ENCODE peak calls at places on chromosomes 11 and 22, in ten cellular contexts. One of them, this sample, is unnamed. For H3K4me1, the result is how much of the 10 kb centered on the place peaks cover.

GRCh38 chr11:9573775-9574555 is 495 bp downstream of the WEE1 start:
- DNase-seq in gastrocnemius medialis: no peak
- DNase-seq in mammary epithelial cell: no peak
- DNase-seq in Peyer's patch: peak
- DNase-seq in A549: peak
- DNase-seq in CD8-positive, alpha-beta T cell: peak
- DNase-seq in pancreas: peak
- DNase-seq in MM.1S: peak
- DNase-seq in lung: peak
- DNase-seq in thoracic aorta: no peak
- DNase-seq in this sample: no peak

GRCh38 chr11:16669799-16670415 is 68.5 kb upstream of the C11orf58 start:
- DNase-seq in MM.1S: no peak
- DNase-seq in A549: peak
- DNase-seq in lung: no peak
- DNase-seq in CD8-positive, alpha-beta T cell: no peak
- DNase-seq in gastrocnemius medialis: no peak
- DNase-seq in mammary epithelial cell: peak
- DNase-seq in Peyer's patch: no peak
- DNase-seq in pancreas: no peak
- DNase-seq in thoracic aorta: no peak
- DNase-seq in this sample: no peak

GRCh38 chr11:118051136-118051610 is 25.7 kb upstream of the TMPRSS4 start:
- DNase-seq in gastrocnemius medialis: no peak
- DNase-seq in mammary epithelial cell: no peak
- DNase-seq in lung: no peak
- DNase-seq in CD8-positive, alpha-beta T cell: no peak
- DNase-seq in MM.1S: no peak
- DNase-seq in thoracic aorta: no peak
- DNase-seq in Peyer's patch: peak
- DNase-seq in pancreas: no peak
- DNase-seq in A549: no peak
- DNase-seq in this sample: no peak

GRCh38 chr22:42796081-42796480 is 61.0 kb downstream of the ARFGAP3 start:
- DNase-seq in gastrocnemius medialis: no peak
- DNase-seq in thoracic aorta: no peak
- DNase-seq in MM.1S: no peak
- DNase-seq in CD8-positive, alpha-beta T cell: no peak
- DNase-seq in A549: no peak
- DNase-seq in Peyer's patch: peak
- DNase-seq in mammary epithelial cell: no peak
- DNase-seq in pancreas: no peak
- DNase-seq in lung: no peak
- DNase-seq in this sample: no peak

GRCh38 chr11:126060651-126061220 is 1.9 kb downstream of the CDON start:
- DNase-seq in pancreas: no peak
- DNase-seq in mammary epithelial cell: no peak
- DNase-seq in lung: no peak
- DNase-seq in CD8-positive, alpha-beta T cell: no peak
- DNase-seq in gastrocnemius medialis: no peak
- DNase-seq in thoracic aorta: no peak
- DNase-seq in A549: no peak
- DNase-seq in MM.1S: no peak
- DNase-seq in Peyer's patch: no peak
- DNase-seq in this sample: no peak

GRCh38 chr11:124518900-124519541 is 24.4 kb downstream of the OR8B12 start:
- DNase-seq in gastrocnemius medialis: no peak
- DNase-seq in MM.1S: no peak
- DNase-seq in pancreas: no peak
- DNase-seq in mammary epithelial cell: peak
- DNase-seq in Peyer's patch: no peak
- DNase-seq in lung: no peak
- DNase-seq in CD8-positive, alpha-beta T cell: no peak
- DNase-seq in A549: no peak
- DNase-seq in thoracic aorta: no peak
- DNase-seq in this sample: no peak

GRCh38 chr22:44957267-44957905 is 52.4 kb downstream of the PHF21B start:
- DNase-seq in MM.1S: no peak
- DNase-seq in gastrocnemius medialis: no peak
- DNase-seq in pancreas: no peak
- DNase-seq in CD8-positive, alpha-beta T cell: no peak
- DNase-seq in lung: no peak
- DNase-seq in Peyer's patch: no peak
- DNase-seq in thoracic aorta: no peak
- DNase-seq in A549: no peak
- DNase-seq in mammary epithelial cell: no peak
- DNase-seq in this sample: no peak

GRCh38 chr11:72569966-72570892 is 104.0 kb downstream of the PDE2A start:
- DNase-seq in gastrocnemius medialis: no peak
- DNase-seq in MM.1S: no peak
- DNase-seq in mammary epithelial cell: peak
- DNase-seq in thoracic aorta: no peak
- DNase-seq in CD8-positive, alpha-beta T cell: no peak
- DNase-seq in pancreas: no peak
- DNase-seq in Peyer's patch: peak
- DNase-seq in A549: no peak
- DNase-seq in lung: no peak
- DNase-seq in this sample: no peak

GRCh38 chr11:3094223-3094824 is 37.1 kb upstream of the CARS1 start:
- DNase-seq in A549: no peak
- DNase-seq in mammary epithelial cell: no peak
- DNase-seq in pancreas: no peak
- DNase-seq in Peyer's patch: no peak
- DNase-seq in thoracic aorta: no peak
- DNase-seq in lung: no peak
- DNase-seq in MM.1S: no peak
- DNase-seq in CD8-positive, alpha-beta T cell: no peak
- DNase-seq in gastrocnemius medialis: no peak
- DNase-seq in this sample: no peak

GRCh38 chr11:47998345-47998732 is 18.0 kb downstream of the PTPRJ start:
- DNase-seq in A549: no peak
- DNase-seq in gastrocnemius medialis: no peak
- DNase-seq in Peyer's patch: no peak
- DNase-seq in MM.1S: no peak
- DNase-seq in CD8-positive, alpha-beta T cell: no peak
- DNase-seq in pancreas: no peak
- DNase-seq in lung: no peak
- DNase-seq in mammary epithelial cell: no peak
- DNase-seq in thoracic aorta: no peak
- DNase-seq in this sample: no peak

GRCh38 chr11:35671396-35672127 is 9.0 kb downstream of the TRIM44 start:
- DNase-seq in gastrocnemius medialis: no peak
- DNase-seq in pancreas: no peak
- DNase-seq in lung: no peak
- DNase-seq in CD8-positive, alpha-beta T cell: no peak
- DNase-seq in A549: no peak
- DNase-seq in MM.1S: no peak
- DNase-seq in thoracic aorta: no peak
- DNase-seq in Peyer's patch: no peak
- DNase-seq in mammary epithelial cell: no peak
- DNase-seq in this sample: no peak

GRCh38 chr11:35677904-35678303 is 15.3 kb downstream of the TRIM44 start:
- DNase-seq in thoracic aorta: no peak
- DNase-seq in mammary epithelial cell: no peak
- DNase-seq in CD8-positive, alpha-beta T cell: no peak
- DNase-seq in Peyer's patch: no peak
- DNase-seq in MM.1S: no peak
- DNase-seq in A549: no peak
- DNase-seq in pancreas: no peak
- DNase-seq in lung: no peak
- DNase-seq in gastrocnemius medialis: no peak
- DNase-seq in this sample: no peak

GRCh38 chr11:35675901-35676610 is 13.5 kb downstream of the TRIM44 start:
- DNase-seq in pancreas: no peak
- DNase-seq in CD8-positive, alpha-beta T cell: no peak
- DNase-seq in MM.1S: peak
- DNase-seq in A549: no peak
- DNase-seq in gastrocnemius medialis: no peak
- DNase-seq in mammary epithelial cell: no peak
- DNase-seq in thoracic aorta: no peak
- DNase-seq in lung: no peak
- DNase-seq in Peyer's patch: no peak
- DNase-seq in this sample: no peak

GRCh38 chr11:35676611-35676965 is 14.0 kb downstream of the TRIM44 start:
- DNase-seq in Peyer's patch: no peak
- DNase-seq in gastrocnemius medialis: no peak
- DNase-seq in mammary epithelial cell: no peak
- DNase-seq in A549: no peak
- DNase-seq in CD8-positive, alpha-beta T cell: no peak
- DNase-seq in pancreas: no peak
- DNase-seq in MM.1S: no peak
- DNase-seq in thoracic aorta: no peak
- DNase-seq in lung: no peak
- DNase-seq in this sample: no peak

DNA sequence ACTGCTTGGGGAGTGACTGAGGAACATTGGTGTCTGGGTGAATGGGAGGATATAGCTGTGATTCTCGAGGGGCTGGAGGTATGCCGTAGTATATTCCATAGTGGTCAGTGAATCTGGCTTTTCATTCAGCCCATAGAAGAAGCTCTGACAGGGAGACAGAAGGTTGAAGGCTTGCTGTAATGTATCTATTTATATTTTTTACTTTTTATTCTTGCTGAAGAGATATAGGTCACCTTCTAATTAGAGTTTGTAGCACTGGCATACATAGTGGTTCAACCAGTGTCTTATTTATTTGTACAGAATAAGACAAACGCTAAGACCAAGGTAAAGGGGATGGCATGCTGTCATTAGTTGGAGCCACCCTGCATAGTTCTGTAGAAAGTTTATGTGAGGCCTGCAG is 10.0 kb downstream of the TRIM44 start:
- DNase-seq in Peyer's patch: no peak
- DNase-seq in gastrocnemius medialis: no peak
- DNase-seq in MM.1S: no peak
- DNase-seq in CD8-positive, alpha-beta T cell: no peak
- DNase-seq in thoracic aorta: no peak
- DNase-seq in mammary epithelial cell: no peak
- DNase-seq in pancreas: no peak
- DNase-seq in lung: no peak
- DNase-seq in A549: no peak
- DNase-seq in this sample: no peak
- H3K4me1 ChIP-seq in Peyer's patch: under half
- H3K4me1 ChIP-seq in gastrocnemius medialis: half or more
- H3K4me1 ChIP-seq in MM.1S: under half
- H3K4me1 ChIP-seq in CD8-positive, alpha-beta T cell: under half
- H3K4me1 ChIP-seq in thoracic aorta: under half
- H3K4me1 ChIP-seq in mammary epithelial cell: under half
- H3K4me1 ChIP-seq in pancreas: under half
- H3K4me1 ChIP-seq in lung: under half
- H3K4me1 ChIP-seq in A549: under half
- H3K4me1 ChIP-seq in this sample: under half

GRCh38 chr11:39361557-39361956 is 2097.9 kb downstream of the LRRC4C start:
- DNase-seq in mammary epithelial cell: no peak
- DNase-seq in lung: no peak
- DNase-seq in MM.1S: no peak
- DNase-seq in CD8-positive, alpha-beta T cell: no peak
- DNase-seq in thoracic aorta: no peak
- DNase-seq in A549: no peak
- DNase-seq in Peyer's patch: no peak
- DNase-seq in gastrocnemius medialis: no peak
- DNase-seq in pancreas: no peak
- DNase-seq in this sample: no peak

GRCh38 chr11:39367526-39367925 is 2091.9 kb downstream of the LRRC4C start:
- DNase-seq in lung: no peak
- DNase-seq in A549: no peak
- DNase-seq in pancreas: no peak
- DNase-seq in mammary epithelial cell: no peak
- DNase-seq in gastrocnemius medialis: no peak
- DNase-seq in CD8-positive, alpha-beta T cell: no peak
- DNase-seq in MM.1S: no peak
- DNase-seq in thoracic aorta: no peak
- DNase-seq in Peyer's patch: no peak
- DNase-seq in this sample: no peak

GRCh38 chr11:39365809-39366436 is 2093.5 kb downstream of the LRRC4C start:
- DNase-seq in CD8-positive, alpha-beta T cell: no peak
- DNase-seq in thoracic aorta: no peak
- DNase-seq in gastrocnemius medialis: no peak
- DNase-seq in Peyer's patch: no peak
- DNase-seq in MM.1S: no peak
- DNase-seq in A549: no peak
- DNase-seq in pancreas: no peak
- DNase-seq in mammary epithelial cell: peak
- DNase-seq in lung: no peak
- DNase-seq in this sample: no peak
- TF ChIP-seq CTCF in CD8-positive, alpha-beta T cell: no peak
- TF ChIP-seq CTCF in thoracic aorta: no peak
- TF ChIP-seq CTCF in gastrocnemius medialis: no peak
- TF ChIP-seq CTCF in Peyer's patch: no peak
- TF ChIP-seq CTCF in MM.1S: no peak
- TF ChIP-seq CTCF in A549: peak
- TF ChIP-seq CTCF in pancreas: no peak
- TF ChIP-seq CTCF in mammary epithelial cell: peak
- TF ChIP-seq CTCF in lung: no peak
- TF ChIP-seq CTCF in this sample: no peak

DNA sequence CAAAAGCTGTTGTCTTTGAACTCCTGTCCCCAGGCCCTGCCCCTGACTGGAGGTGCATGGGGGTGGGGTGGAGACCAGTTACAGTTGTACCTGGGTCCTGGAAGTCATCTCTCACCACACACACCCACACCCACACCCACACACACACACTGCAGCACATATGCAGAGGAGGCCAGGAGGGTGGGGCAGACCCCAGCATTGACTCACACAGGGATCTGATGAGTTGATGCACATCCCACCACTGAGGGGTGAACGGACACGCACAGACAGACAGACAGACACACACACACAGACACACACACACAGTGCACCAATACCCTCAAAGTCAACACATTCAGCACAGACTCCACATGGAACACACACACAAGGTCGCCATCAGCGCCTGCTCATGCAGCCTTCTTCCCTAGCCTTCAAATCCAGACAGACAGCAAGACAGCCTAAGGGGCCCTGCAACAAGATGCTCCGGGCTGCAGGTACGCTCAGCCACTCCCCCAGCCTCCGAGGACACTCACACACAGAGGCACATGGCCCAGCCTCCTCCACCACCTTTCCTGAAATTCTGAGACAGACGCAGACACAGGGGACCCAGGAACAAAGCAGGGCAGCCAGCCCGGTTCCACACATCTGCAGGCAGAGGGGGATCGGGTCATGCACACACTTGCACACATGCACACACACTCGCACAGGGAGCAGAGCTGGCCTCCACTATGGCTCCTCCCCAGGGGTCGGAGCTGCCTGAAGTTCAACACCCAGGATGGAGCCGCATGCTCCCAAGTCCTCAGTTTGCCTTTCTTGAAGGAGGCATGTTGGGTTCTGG is 26.5 kb downstream of the SYT7 start:
- DNase-seq in CD8-positive, alpha-beta T cell: no peak
- DNase-seq in thoracic aorta: no peak
- DNase-seq in gastrocnemius medialis: no peak
- DNase-seq in Peyer's patch: no peak
- DNase-seq in MM.1S: no peak
- DNase-seq in A549: no peak
- DNase-seq in lung: no peak
- DNase-seq in pancreas: no peak
- DNase-seq in mammary epithelial cell: no peak
- DNase-seq in this sample: no peak
- H3K27ac ChIP-seq in CD8-positive, alpha-beta T cell: no peak
- H3K27ac ChIP-seq in thoracic aorta: no peak
- H3K27ac ChIP-seq in gastrocnemius medialis: no peak
- H3K27ac ChIP-seq in Peyer's patch: no peak
- H3K27ac ChIP-seq in MM.1S: no peak
- H3K27ac ChIP-seq in A549: no peak
- H3K27ac ChIP-seq in lung: no peak
- H3K27ac ChIP-seq in pancreas: no peak
- H3K27ac ChIP-seq in mammary epithelial cell: no peak
- H3K27ac ChIP-seq in this sample: no peak

GRCh38 chr11:78349114-78349513 is 68.5 kb downstream of the GAB2 start:
- DNase-seq in A549: no peak
- DNase-seq in Peyer's patch: no peak
- DNase-seq in MM.1S: no peak
- DNase-seq in thoracic aorta: no peak
- DNase-seq in gastrocnemius medialis: no peak
- DNase-seq in lung: no peak
- DNase-seq in mammary epithelial cell: no peak
- DNase-seq in pancreas: no peak
- DNase-seq in CD8-positive, alpha-beta T cell: no peak
- DNase-seq in this sample: no peak
- H3K4me1 ChIP-seq in A549: under half
- H3K4me1 ChIP-seq in Peyer's patch: under half
- H3K4me1 ChIP-seq in MM.1S: under half
- H3K4me1 ChIP-seq in thoracic aorta: half or more
- H3K4me1 ChIP-seq in gastrocnemius medialis: under half
- H3K4me1 ChIP-seq in lung: under half
- H3K4me1 ChIP-seq in mammary epithelial cell: under half
- H3K4me1 ChIP-seq in pancreas: under half
- H3K4me1 ChIP-seq in CD8-positive, alpha-beta T cell: under half
- H3K4me1 ChIP-seq in this sample: under half